ENCODE peak calls at places on chromosomes 11 and 22, in nine cellular contexts. N is MCF 10A; B is prostate gland; Y is nephron progenitor cell; A is fibroblast of pulmonary artery; E is CD8-positive, alpha-beta T cell; D is AG04449; K is cardiac fibroblast; G is cardiac muscle cell. O is an unnamed sample.

GRCh38 chr11:34169664-34170063 is 64.2 kb downstream of the NAT10 start:
- DNase-seq in E (no peak), D (no peak), N (no peak), K (no peak), G (no peak), A (no peak), B (no peak), Y (no peak), O (no peak)

GRCh38 chr11:75269896-75270295 is 29.3 kb downstream of the TPBGL start:
- DNase-seq in G (no peak), E (no peak), A (no peak), Y (no peak), B (no peak), D (no peak), N (no peak), K (no peak), O (no peak)

GRCh38 chr11:4607111-4607510 is 920 bp downstream of the TRIM68 start:
- DNase-seq in D (no peak), G (no peak), A (peak; percentile 29), B (no peak), E (no peak), K (peak; percentile 6), N (peak; percentile 14), Y (no peak), O (no peak)

GRCh38 chr11:73388241-73389133 is 12.3 kb downstream of the RELT start:
- DNase-seq in N (peak; percentile 54), D (no peak), A (no peak), Y (no peak), G (peak; percentile 40), B (no peak), E (no peak), K (no peak), O (no peak)

GRCh38 chr22:44895296-44896055 is 114.3 kb downstream of the PHF21B start:
- DNase-seq in N (no peak), G (no peak), Y (no peak), B (no peak), D (no peak), A (no peak), E (no peak), K (no peak), O (no peak)

GRCh38 chr11:64810271-64810890 is at the start of gene MEN1:
- DNase-seq in D (peak; percentile 58), N (peak; percentile 95), E (peak; percentile 77), G (peak; percentile 99), Y (peak; percentile 95), A (peak; percentile 96), B (peak; percentile 97), K (peak; percentile 97), O (peak; percentile 88)

GRCh38 chr11:90318651-90319050 is 95.8 kb upstream of the CHORDC1 start:
- DNase-seq in N (peak; percentile 9), D (no peak), K (no peak), E (no peak), G (no peak), Y (no peak), B (no peak), A (no peak), O (no peak)

GRCh38 chr11:103031834-103032233 is 60.1 kb downstream of the DCUN1D5 start:
- DNase-seq in E (no peak), A (no peak), K (no peak), N (no peak), Y (no peak), G (no peak), D (peak; percentile 55), B (no peak), O (no peak)

GRCh38 chr11:73206751-73207280 is 11.3 kb upstream of the P2RY2 start:
- DNase-seq in B (no peak), Y (no peak), K (no peak), D (no peak), E (no peak), A (no peak), N (peak; percentile 16), G (no peak), O (no peak)

GRCh38 chr11:44778200-44779100 is 51.7 kb downstream of the TSPAN18 start:
- DNase-seq in Y (no peak), K (no peak), E (no peak), B (no peak), A (no peak), D (no peak), G (no peak), N (no peak), O (no peak)

GRCh38 chr22:42769574-42770447 is 49.1 kb upstream of the A4GALT start:
- DNase-seq in N (no peak), A (peak; percentile 92), K (peak; percentile 88), D (peak; percentile 40), G (no peak), Y (peak; percentile 46), E (no peak), B (peak; percentile 61), O (peak; percentile 53)

GRCh38 chr11:35617687-35618496 is at the start of gene FJX1:
- DNase-seq in Y (peak; percentile 77), D (no peak), N (peak; percentile 87), A (peak; percentile 93), K (peak; percentile 89), G (peak; percentile 75), E (no peak), B (peak; percentile 23), O (peak; percentile 72)

DNA sequence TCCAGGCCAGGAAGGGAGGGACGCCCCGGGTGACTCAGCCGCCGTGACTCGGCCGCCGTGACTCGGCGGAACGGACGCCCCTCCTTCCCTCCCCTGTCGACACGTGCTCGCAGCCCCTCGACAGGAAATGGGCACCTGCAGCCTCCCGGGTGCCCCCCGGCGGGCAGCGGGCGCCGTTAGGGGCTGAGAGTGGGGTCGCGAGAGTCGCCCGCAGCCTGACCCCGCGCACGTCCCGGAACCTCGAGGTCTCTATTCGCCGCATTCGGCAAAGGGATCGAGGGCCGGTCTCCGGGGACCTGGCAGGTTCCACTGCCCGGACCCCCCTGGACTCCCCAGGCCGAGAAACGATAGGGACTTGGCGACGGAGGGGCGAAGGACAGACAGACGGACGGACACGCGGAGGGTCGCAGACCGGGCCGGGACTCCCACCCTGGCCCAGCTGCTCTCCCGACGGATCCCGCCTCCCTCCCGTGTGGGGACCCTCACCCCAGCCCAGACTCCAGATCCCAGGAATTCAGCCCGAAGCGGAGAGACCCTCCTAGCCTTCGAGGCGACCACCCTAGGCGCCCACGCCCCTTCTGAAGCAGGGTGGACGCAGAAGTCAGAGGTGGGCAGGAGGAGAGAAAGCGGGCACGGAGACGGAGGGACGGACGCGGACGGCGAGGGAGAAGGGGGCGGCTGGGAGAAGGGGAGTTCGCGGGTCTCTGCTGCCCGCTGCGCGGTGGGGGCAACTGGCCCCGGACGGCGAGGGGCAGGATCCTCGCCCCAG is 648 bp downstream of the FOSL1 start:
- DNase-seq in B (no peak), E (peak; percentile 61), N (no peak), A (peak; percentile 65), Y (peak; percentile 48), D (no peak), G (peak; percentile 18), K (peak; percentile 76), O (no peak)
- TF ChIP-seq CTCF in B (no peak), E (no peak), N (no peak), A (no peak), Y (no peak), D (no peak), G (no peak), K (no peak), O (no peak)

DNA sequence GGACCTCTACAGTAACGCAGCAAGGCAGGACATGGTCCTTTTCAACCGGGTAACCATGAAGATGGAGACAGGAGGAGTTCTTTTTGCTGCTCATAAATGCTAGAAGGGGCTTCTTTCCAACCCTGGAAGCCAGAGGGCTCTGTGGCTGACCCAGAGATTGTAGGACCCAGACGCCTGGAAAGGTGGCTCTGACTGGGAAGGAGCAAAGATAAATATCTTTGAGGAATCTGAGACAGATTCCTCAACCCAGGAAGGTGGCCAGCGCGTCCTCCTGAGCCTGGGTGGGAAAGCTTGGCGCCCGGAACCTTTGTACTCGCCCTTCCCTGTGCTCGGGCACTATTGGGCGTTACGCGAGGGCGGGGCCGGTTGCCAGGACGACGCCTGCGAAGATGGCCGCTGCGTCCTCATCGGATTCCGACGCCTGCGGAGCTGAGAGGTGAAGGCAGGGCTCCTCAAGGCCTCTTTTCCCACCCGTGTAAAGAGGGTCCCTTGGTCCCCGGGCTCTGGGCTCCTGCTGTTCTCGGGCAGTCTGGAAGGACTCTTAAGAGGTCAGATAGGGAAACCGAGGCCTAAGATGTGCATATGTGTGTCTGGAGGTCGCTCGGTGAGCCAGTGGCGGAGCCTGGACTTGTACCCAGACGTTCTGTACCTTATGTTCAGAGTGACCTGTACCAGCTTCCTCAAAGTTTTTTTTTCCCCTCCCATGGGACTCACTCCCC is at the start of gene BBS1:
- DNase-seq in N (peak; percentile 72), E (peak; percentile 79), D (peak; percentile 4), A (peak; percentile 81), G (peak; percentile 93), K (peak; percentile 79), Y (peak; percentile 92), B (peak; percentile 70), O (peak; percentile 45)
- TF ChIP-seq CTCF in N (no peak), E (no peak), D (no peak), A (no peak), G (no peak), K (no peak), Y (no peak), B (no peak), O (no peak)

DNA sequence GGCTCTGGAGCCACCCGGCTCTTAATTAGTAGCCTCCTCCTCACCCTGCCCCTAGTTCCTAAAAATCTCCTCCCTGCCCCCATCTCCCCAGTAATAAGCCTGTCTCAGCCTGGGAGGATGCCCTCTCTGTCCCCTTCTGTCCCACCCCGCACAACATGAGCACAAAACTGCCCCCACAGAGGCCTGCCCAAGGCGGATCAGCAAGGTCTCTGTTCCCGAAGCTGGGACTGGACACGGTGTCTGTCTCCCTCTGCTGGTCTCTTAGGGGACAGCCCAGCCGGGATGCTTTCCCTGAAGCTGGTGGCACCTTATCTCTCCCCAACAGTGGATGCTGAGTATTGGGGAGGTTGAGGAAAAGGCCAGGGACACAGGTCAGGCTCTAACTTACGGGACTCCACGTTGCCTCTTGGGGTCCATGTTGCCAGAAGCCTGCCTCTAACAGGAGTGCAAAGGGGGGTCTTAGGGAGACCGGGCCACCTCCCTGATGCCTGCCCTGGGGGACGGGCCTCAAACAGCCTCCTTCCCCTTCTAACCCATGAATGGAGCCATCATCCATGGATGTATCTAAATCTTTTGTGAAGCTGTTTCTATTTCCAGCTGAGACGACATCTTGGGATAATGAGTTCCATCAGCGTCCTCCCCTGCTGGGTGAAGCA is 9.2 kb upstream of the RAD9A start:
- DNase-seq in N (peak; percentile 83), D (no peak), Y (peak; percentile 84), E (peak; percentile 81), G (peak; percentile 80), K (peak; percentile 82), B (peak; percentile 79), A (peak; percentile 85), O (no peak)
- TF ChIP-seq CTCF in N (peak; percentile 97), D (peak; percentile 94), Y (peak; percentile 98), E (peak; percentile 90), G (peak; percentile 99), K (peak; percentile 100), B (peak; percentile 91), A (no peak), O (peak; percentile 99)

DNA sequence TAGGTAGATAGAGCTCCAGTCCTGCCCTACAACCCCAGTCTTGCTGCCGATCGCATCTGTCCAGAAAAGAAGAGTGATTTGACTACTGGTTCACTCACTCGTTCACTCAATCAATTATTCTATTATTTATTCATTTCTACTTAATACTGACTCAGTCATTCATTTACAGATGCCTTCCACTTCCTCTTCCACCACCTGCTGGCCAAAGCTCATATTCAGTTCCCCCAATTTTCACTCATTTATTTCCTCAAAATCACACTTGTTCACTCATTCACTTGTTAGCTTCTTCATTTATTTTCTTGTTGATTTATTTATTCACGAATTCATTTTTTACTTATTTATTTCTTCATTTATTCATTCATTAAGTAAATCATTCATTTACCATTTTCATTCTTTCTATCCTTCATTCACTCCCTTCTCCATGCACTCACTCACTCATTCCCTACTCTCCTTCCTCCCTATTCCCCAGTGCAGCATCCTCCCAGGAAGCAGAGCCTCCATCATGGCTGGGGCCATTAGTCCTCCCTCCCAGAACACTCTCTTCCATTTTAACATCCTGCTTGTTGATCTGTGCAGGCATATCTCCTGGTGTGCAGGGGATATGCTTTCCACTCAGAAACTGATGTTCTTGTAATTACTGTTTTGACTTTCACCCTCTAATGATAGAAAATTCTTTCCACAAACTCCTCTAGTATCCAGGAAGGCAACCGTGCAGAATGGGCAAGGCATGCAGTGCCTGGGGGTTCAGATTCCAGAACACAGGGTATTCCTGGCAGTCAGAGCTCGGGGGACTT is 281.0 kb downstream of the TENM4 start:
- DNase-seq in B (no peak), A (peak; percentile 13), D (no peak), Y (no peak), G (no peak), N (peak; percentile 18), E (no peak), K (no peak), O (no peak)
- TF ChIP-seq CTCF in B (no peak), A (peak; percentile 32), D (no peak), Y (no peak), G (peak; percentile 37), N (peak; percentile 34), E (no peak), K (no peak), O (peak; percentile 4)